ENCODE peak calls at places on chromosome 15, in four cellular contexts. Z is fibroblast of lung, U is RPMI7951, K is frontal cortex. F is an unnamed sample.

GRCh38 chr15:67480741-67481140 is 40.2 kb upstream of the C15orf61 start:
- DNase-seq in Z (no peak), U (no peak), K (no peak), F (no peak)

GRCh38 chr15:76903251-76903681 is 1.9 kb downstream of the SCAPER start:
- DNase-seq in Z (peak), U (peak), K (peak), F (no peak)

GRCh38 chr15:72968531-72968922 is 83.7 kb upstream of the NEO1 start:
- DNase-seq in Z (no peak), U (peak), K (no peak), F (no peak)

GRCh38 chr15:90126022-90126421 is 23.8 kb upstream of the IDH2 start:
- DNase-seq in Z (no peak), U (no peak), K (no peak), F (no peak)

GRCh38 chr15:70091649-70092461 is 5.9 kb downstream of the TLE3 start:
- DNase-seq in Z (peak), U (peak), K (no peak), F (no peak)

GRCh38 chr15:70096215-70096974 is 1.3 kb downstream of the TLE3 start:
- DNase-seq in Z (peak), U (peak), K (peak), F (no peak)

GRCh38 chr15:39593071-39594055 is 12.5 kb downstream of the THBS1 start:
- DNase-seq in Z (peak), U (peak), K (no peak), F (no peak)

GRCh38 chr15:90883526-90883931 is 775 bp upstream of the FES start:
- DNase-seq in Z (no peak), U (no peak), K (no peak), F (no peak)

GRCh38 chr15:98443483-98443882 is 204.9 kb upstream of the IGF1R start:
- DNase-seq in Z (no peak), U (no peak), K (no peak), F (no peak)

GRCh38 chr15:79990280-79990996 is 19.4 kb upstream of the BCL2A1 start:
- DNase-seq in Z (no peak), U (no peak), K (no peak), F (no peak)

GRCh38 chr15:60272623-60273022 is 125.2 kb downstream of the ANXA2 start:
- DNase-seq in Z (no peak), U (no peak), K (no peak), F (no peak)

GRCh38 chr15:89315375-89315929 is 19.2 kb downstream of the POLG start:
- DNase-seq in Z (no peak), U (no peak), K (no peak), F (no peak)

F was measured in NCI-H1930.